ENCODE peak calls at places on chromosomes 5 and 9, in nine cellular contexts. One of them, this sample, is unnamed.

GRCh38 chr5:41252036-41252435 is 38.7 kb upstream of the C6 start:
- DNase-seq in naive B cell: no peak
- DNase-seq in endothelial cell: no peak
- DNase-seq in AG09319: no peak
- DNase-seq in activated CD8-positive, alpha-beta memory T cell treated with anti-CD3 and anti-CD28 coated beads, Interleukin-2, amount 50 U/mL, for 48 hours: no peak
- DNase-seq in NCI-H2081 treated with DMSO at 0.1 percent for 48 hours: no peak
- DNase-seq in body of pancreas: no peak
- DNase-seq in stimulated activated CD4-positive, alpha-beta T cell treated with anti-CD3 and anti-CD28 coated beads, Interleukin-12 subunit alpha, Interleukin-12 subunit beta, amount 100 ng/mL, for 48 hours: no peak
- DNase-seq in HT1080: no peak
- DNase-seq in this sample: no peak

GRCh38 chr9:105187781-105188180 is 56.7 kb upstream of the SLC44A1 start:
- DNase-seq in body of pancreas: no peak
- DNase-seq in NCI-H2081 treated with DMSO at 0.1 percent for 48 hours: no peak
- DNase-seq in stimulated activated CD4-positive, alpha-beta T cell treated with anti-CD3 and anti-CD28 coated beads, Interleukin-12 subunit alpha, Interleukin-12 subunit beta, amount 100 ng/mL, for 48 hours: no peak
- DNase-seq in AG09319: peak
- DNase-seq in naive B cell: no peak
- DNase-seq in activated CD8-positive, alpha-beta memory T cell treated with anti-CD3 and anti-CD28 coated beads, Interleukin-2, amount 50 U/mL, for 48 hours: no peak
- DNase-seq in HT1080: peak
- DNase-seq in endothelial cell: no peak
- DNase-seq in this sample: no peak

GRCh38 chr5:143383988-143384387 is 19.5 kb downstream of the NR3C1 start:
- DNase-seq in naive B cell: no peak
- DNase-seq in activated CD8-positive, alpha-beta memory T cell treated with anti-CD3 and anti-CD28 coated beads, Interleukin-2, amount 50 U/mL, for 48 hours: no peak
- DNase-seq in endothelial cell: no peak
- DNase-seq in AG09319: no peak
- DNase-seq in stimulated activated CD4-positive, alpha-beta T cell treated with anti-CD3 and anti-CD28 coated beads, Interleukin-12 subunit alpha, Interleukin-12 subunit beta, amount 100 ng/mL, for 48 hours: no peak
- DNase-seq in body of pancreas: no peak
- DNase-seq in HT1080: no peak
- DNase-seq in NCI-H2081 treated with DMSO at 0.1 percent for 48 hours: no peak
- DNase-seq in this sample: no peak

GRCh38 chr5:83099001-83099400 is 21.7 kb downstream of the XRCC4 start:
- DNase-seq in stimulated activated CD4-positive, alpha-beta T cell treated with anti-CD3 and anti-CD28 coated beads, Interleukin-12 subunit alpha, Interleukin-12 subunit beta, amount 100 ng/mL, for 48 hours: no peak
- DNase-seq in naive B cell: no peak
- DNase-seq in endothelial cell: no peak
- DNase-seq in AG09319: no peak
- DNase-seq in HT1080: no peak
- DNase-seq in activated CD8-positive, alpha-beta memory T cell treated with anti-CD3 and anti-CD28 coated beads, Interleukin-2, amount 50 U/mL, for 48 hours: no peak
- DNase-seq in NCI-H2081 treated with DMSO at 0.1 percent for 48 hours: no peak
- DNase-seq in body of pancreas: no peak
- DNase-seq in this sample: no peak

GRCh38 chr9:110095238-110095637 is 112.7 kb downstream of the C9orf152 start:
- DNase-seq in stimulated activated CD4-positive, alpha-beta T cell treated with anti-CD3 and anti-CD28 coated beads, Interleukin-12 subunit alpha, Interleukin-12 subunit beta, amount 100 ng/mL, for 48 hours: no peak
- DNase-seq in AG09319: no peak
- DNase-seq in naive B cell: no peak
- DNase-seq in activated CD8-positive, alpha-beta memory T cell treated with anti-CD3 and anti-CD28 coated beads, Interleukin-2, amount 50 U/mL, for 48 hours: no peak
- DNase-seq in HT1080: no peak
- DNase-seq in body of pancreas: no peak
- DNase-seq in endothelial cell: no peak
- DNase-seq in NCI-H2081 treated with DMSO at 0.1 percent for 48 hours: no peak
- DNase-seq in this sample: no peak

GRCh38 chr5:175851727-175852126 is 19.7 kb upstream of the CPLX2 start:
- DNase-seq in AG09319: no peak
- DNase-seq in endothelial cell: no peak
- DNase-seq in activated CD8-positive, alpha-beta memory T cell treated with anti-CD3 and anti-CD28 coated beads, Interleukin-2, amount 50 U/mL, for 48 hours: no peak
- DNase-seq in stimulated activated CD4-positive, alpha-beta T cell treated with anti-CD3 and anti-CD28 coated beads, Interleukin-12 subunit alpha, Interleukin-12 subunit beta, amount 100 ng/mL, for 48 hours: no peak
- DNase-seq in naive B cell: no peak
- DNase-seq in body of pancreas: no peak
- DNase-seq in NCI-H2081 treated with DMSO at 0.1 percent for 48 hours: no peak
- DNase-seq in HT1080: no peak
- DNase-seq in this sample: no peak

GRCh38 chr9:89473762-89474469 is 24.0 kb downstream of the SEMA4D start:
- DNase-seq in activated CD8-positive, alpha-beta memory T cell treated with anti-CD3 and anti-CD28 coated beads, Interleukin-2, amount 50 U/mL, for 48 hours: peak
- DNase-seq in NCI-H2081 treated with DMSO at 0.1 percent for 48 hours: no peak
- DNase-seq in naive B cell: no peak
- DNase-seq in AG09319: peak
- DNase-seq in body of pancreas: no peak
- DNase-seq in HT1080: no peak
- DNase-seq in endothelial cell: no peak
- DNase-seq in stimulated activated CD4-positive, alpha-beta T cell treated with anti-CD3 and anti-CD28 coated beads, Interleukin-12 subunit alpha, Interleukin-12 subunit beta, amount 100 ng/mL, for 48 hours: no peak
- DNase-seq in this sample: no peak

GRCh38 chr5:111655169-111655924 is 101.6 kb downstream of the NREP start:
- DNase-seq in activated CD8-positive, alpha-beta memory T cell treated with anti-CD3 and anti-CD28 coated beads, Interleukin-2, amount 50 U/mL, for 48 hours: no peak
- DNase-seq in AG09319: no peak
- DNase-seq in naive B cell: no peak
- DNase-seq in body of pancreas: peak
- DNase-seq in stimulated activated CD4-positive, alpha-beta T cell treated with anti-CD3 and anti-CD28 coated beads, Interleukin-12 subunit alpha, Interleukin-12 subunit beta, amount 100 ng/mL, for 48 hours: no peak
- DNase-seq in HT1080: no peak
- DNase-seq in endothelial cell: no peak
- DNase-seq in NCI-H2081 treated with DMSO at 0.1 percent for 48 hours: no peak
- DNase-seq in this sample: no peak

GRCh38 chr5:149301049-149301743 is 29.5 kb downstream of the AFAP1L1 start:
- DNase-seq in AG09319: no peak
- DNase-seq in HT1080: no peak
- DNase-seq in endothelial cell: no peak
- DNase-seq in NCI-H2081 treated with DMSO at 0.1 percent for 48 hours: no peak
- DNase-seq in stimulated activated CD4-positive, alpha-beta T cell treated with anti-CD3 and anti-CD28 coated beads, Interleukin-12 subunit alpha, Interleukin-12 subunit beta, amount 100 ng/mL, for 48 hours: no peak
- DNase-seq in activated CD8-positive, alpha-beta memory T cell treated with anti-CD3 and anti-CD28 coated beads, Interleukin-2, amount 50 U/mL, for 48 hours: no peak
- DNase-seq in body of pancreas: no peak
- DNase-seq in naive B cell: no peak
- DNase-seq in this sample: no peak

GRCh38 chr5:148808864-148809642 is 17.4 kb upstream of the ADRB2 start:
- DNase-seq in AG09319: no peak
- DNase-seq in naive B cell: peak
- DNase-seq in endothelial cell: no peak
- DNase-seq in HT1080: no peak
- DNase-seq in activated CD8-positive, alpha-beta memory T cell treated with anti-CD3 and anti-CD28 coated beads, Interleukin-2, amount 50 U/mL, for 48 hours: no peak
- DNase-seq in body of pancreas: no peak
- DNase-seq in NCI-H2081 treated with DMSO at 0.1 percent for 48 hours: no peak
- DNase-seq in stimulated activated CD4-positive, alpha-beta T cell treated with anti-CD3 and anti-CD28 coated beads, Interleukin-12 subunit alpha, Interleukin-12 subunit beta, amount 100 ng/mL, for 48 hours: peak
- DNase-seq in this sample: no peak

GRCh38 chr5:148735301-148735700 is 81.0 kb upstream of the HTR4 start:
- DNase-seq in HT1080: peak
- DNase-seq in naive B cell: no peak
- DNase-seq in body of pancreas: no peak
- DNase-seq in stimulated activated CD4-positive, alpha-beta T cell treated with anti-CD3 and anti-CD28 coated beads, Interleukin-12 subunit alpha, Interleukin-12 subunit beta, amount 100 ng/mL, for 48 hours: no peak
- DNase-seq in NCI-H2081 treated with DMSO at 0.1 percent for 48 hours: no peak
- DNase-seq in activated CD8-positive, alpha-beta memory T cell treated with anti-CD3 and anti-CD28 coated beads, Interleukin-2, amount 50 U/mL, for 48 hours: no peak
- DNase-seq in AG09319: no peak
- DNase-seq in endothelial cell: no peak
- DNase-seq in this sample: no peak

GRCh38 chr5:165714594-165714993 is 2209.2 kb downstream of the MAT2B start:
- DNase-seq in HT1080: no peak
- DNase-seq in AG09319: no peak
- DNase-seq in activated CD8-positive, alpha-beta memory T cell treated with anti-CD3 and anti-CD28 coated beads, Interleukin-2, amount 50 U/mL, for 48 hours: no peak
- DNase-seq in body of pancreas: no peak
- DNase-seq in stimulated activated CD4-positive, alpha-beta T cell treated with anti-CD3 and anti-CD28 coated beads, Interleukin-12 subunit alpha, Interleukin-12 subunit beta, amount 100 ng/mL, for 48 hours: no peak
- DNase-seq in endothelial cell: no peak
- DNase-seq in naive B cell: no peak
- DNase-seq in NCI-H2081 treated with DMSO at 0.1 percent for 48 hours: no peak
- DNase-seq in this sample: no peak

GRCh38 chr9:74663456-74663855 is 166.3 kb downstream of the RORB start:
- DNase-seq in AG09319: no peak
- DNase-seq in activated CD8-positive, alpha-beta memory T cell treated with anti-CD3 and anti-CD28 coated beads, Interleukin-2, amount 50 U/mL, for 48 hours: no peak
- DNase-seq in NCI-H2081 treated with DMSO at 0.1 percent for 48 hours: no peak
- DNase-seq in body of pancreas: no peak
- DNase-seq in HT1080: peak
- DNase-seq in endothelial cell: no peak
- DNase-seq in stimulated activated CD4-positive, alpha-beta T cell treated with anti-CD3 and anti-CD28 coated beads, Interleukin-12 subunit alpha, Interleukin-12 subunit beta, amount 100 ng/mL, for 48 hours: no peak
- DNase-seq in naive B cell: no peak
- DNase-seq in this sample: no peak

GRCh38 chr5:171709930-171710329 is 75.7 kb upstream of the SMIM23 start:
- DNase-seq in endothelial cell: no peak
- DNase-seq in activated CD8-positive, alpha-beta memory T cell treated with anti-CD3 and anti-CD28 coated beads, Interleukin-2, amount 50 U/mL, for 48 hours: no peak
- DNase-seq in stimulated activated CD4-positive, alpha-beta T cell treated with anti-CD3 and anti-CD28 coated beads, Interleukin-12 subunit alpha, Interleukin-12 subunit beta, amount 100 ng/mL, for 48 hours: no peak
- DNase-seq in AG09319: no peak
- DNase-seq in HT1080: no peak
- DNase-seq in NCI-H2081 treated with DMSO at 0.1 percent for 48 hours: no peak
- DNase-seq in naive B cell: no peak
- DNase-seq in body of pancreas: no peak
- DNase-seq in this sample: no peak

GRCh38 chr5:44389410-44389879 is at the start of gene FGF10:
- DNase-seq in endothelial cell: peak
- DNase-seq in stimulated activated CD4-positive, alpha-beta T cell treated with anti-CD3 and anti-CD28 coated beads, Interleukin-12 subunit alpha, Interleukin-12 subunit beta, amount 100 ng/mL, for 48 hours: no peak
- DNase-seq in AG09319: no peak
- DNase-seq in activated CD8-positive, alpha-beta memory T cell treated with anti-CD3 and anti-CD28 coated beads, Interleukin-2, amount 50 U/mL, for 48 hours: no peak
- DNase-seq in body of pancreas: peak
- DNase-seq in naive B cell: no peak
- DNase-seq in NCI-H2081 treated with DMSO at 0.1 percent for 48 hours: no peak
- DNase-seq in HT1080: no peak
- DNase-seq in this sample: peak

GRCh38 chr5:169064093-169064492 is 236.8 kb downstream of the SLIT3 start:
- DNase-seq in activated CD8-positive, alpha-beta memory T cell treated with anti-CD3 and anti-CD28 coated beads, Interleukin-2, amount 50 U/mL, for 48 hours: no peak
- DNase-seq in stimulated activated CD4-positive, alpha-beta T cell treated with anti-CD3 and anti-CD28 coated beads, Interleukin-12 subunit alpha, Interleukin-12 subunit beta, amount 100 ng/mL, for 48 hours: no peak
- DNase-seq in NCI-H2081 treated with DMSO at 0.1 percent for 48 hours: no peak
- DNase-seq in AG09319: no peak
- DNase-seq in HT1080: no peak
- DNase-seq in naive B cell: no peak
- DNase-seq in endothelial cell: no peak
- DNase-seq in body of pancreas: peak
- DNase-seq in this sample: no peak

GRCh38 chr9:121992571-121993212 is 100.4 kb downstream of the TTLL11 start:
- DNase-seq in body of pancreas: peak
- DNase-seq in NCI-H2081 treated with DMSO at 0.1 percent for 48 hours: peak
- DNase-seq in AG09319: peak
- DNase-seq in stimulated activated CD4-positive, alpha-beta T cell treated with anti-CD3 and anti-CD28 coated beads, Interleukin-12 subunit alpha, Interleukin-12 subunit beta, amount 100 ng/mL, for 48 hours: peak
- DNase-seq in endothelial cell: peak
- DNase-seq in naive B cell: peak
- DNase-seq in activated CD8-positive, alpha-beta memory T cell treated with anti-CD3 and anti-CD28 coated beads, Interleukin-2, amount 50 U/mL, for 48 hours: no peak
- DNase-seq in HT1080: peak
- DNase-seq in this sample: peak

GRCh38 chr5:137220523-137220927 is 278.6 kb downstream of the SPOCK1 start:
- DNase-seq in HT1080: peak
- DNase-seq in activated CD8-positive, alpha-beta memory T cell treated with anti-CD3 and anti-CD28 coated beads, Interleukin-2, amount 50 U/mL, for 48 hours: no peak
- DNase-seq in body of pancreas: peak
- DNase-seq in endothelial cell: peak
- DNase-seq in NCI-H2081 treated with DMSO at 0.1 percent for 48 hours: no peak
- DNase-seq in AG09319: peak
- DNase-seq in naive B cell: no peak
- DNase-seq in stimulated activated CD4-positive, alpha-beta T cell treated with anti-CD3 and anti-CD28 coated beads, Interleukin-12 subunit alpha, Interleukin-12 subunit beta, amount 100 ng/mL, for 48 hours: no peak
- DNase-seq in this sample: peak

GRCh38 chr9:21812415-21812814 is 10.0 kb downstream of the MTAP start:
- DNase-seq in activated CD8-positive, alpha-beta memory T cell treated with anti-CD3 and anti-CD28 coated beads, Interleukin-2, amount 50 U/mL, for 48 hours: no peak
- DNase-seq in endothelial cell: peak
- DNase-seq in AG09319: no peak
- DNase-seq in body of pancreas: no peak
- DNase-seq in stimulated activated CD4-positive, alpha-beta T cell treated with anti-CD3 and anti-CD28 coated beads, Interleukin-12 subunit alpha, Interleukin-12 subunit beta, amount 100 ng/mL, for 48 hours: no peak
- DNase-seq in naive B cell: no peak
- DNase-seq in NCI-H2081 treated with DMSO at 0.1 percent for 48 hours: no peak
- DNase-seq in HT1080: peak
- DNase-seq in this sample: no peak

This sample was measured in NCI-H1694.